ENCODE peak calls at places on chromosomes 12 and 14, in nine cellular contexts. R is frontal cortex, V is GM12865, N is HCEC 1CT, E is HT1080, A is neuronal stem cell, Q is T follicular helper cell, G is HFFc6, M is A673. U is an unnamed sample.

GRCh38 chr12:27762757-27763156 is 17.3 kb upstream of the KLHL42 start:
- DNase-seq in R (no peak), V (peak; percentile 30), N (no peak), E (no peak), A (no peak), Q (no peak), G (no peak), M (no peak), U (no peak)

GRCh38 chr14:61438860-61439765 is 117.7 kb downstream of the PRKCH start:
- DNase-seq in R (peak; percentile 13), V (peak; percentile 89), N (peak; percentile 40), E (peak; percentile 52), A (peak; percentile 12), Q (no peak), G (peak; percentile 55), M (peak; percentile 87), U (peak; percentile 74)

GRCh38 chr12:9509464-9510166 is 98.1 kb downstream of the KLRB1 start:
- DNase-seq in R (no peak), V (no peak), N (no peak), E (peak; percentile 43), A (no peak), Q (no peak), G (no peak), M (peak; percentile 0), U (peak; percentile 74)

GRCh38 chr14:104085032-104085888 is at the start of gene ASPG:
- DNase-seq in R (peak; percentile 74), V (no peak), N (no peak), E (no peak), A (no peak), Q (no peak), G (no peak), M (no peak), U (peak; percentile 92)

GRCh38 chr14:97159124-97159523 is 361.9 kb downstream of the VRK1 start:
- DNase-seq in R (no peak), V (no peak), N (no peak), E (no peak), A (no peak), Q (no peak), G (no peak), M (no peak), U (no peak)

GRCh38 chr12:27468241-27468640 is 21.7 kb downstream of the SMCO2 start:
- DNase-seq in R (no peak), V (no peak), N (no peak), E (no peak), A (no peak), Q (no peak), G (no peak), M (no peak), U (no peak)

GRCh38 chr12:13039557-13039956 is 4.6 kb upstream of the FAM234B start:
- DNase-seq in R (no peak), V (no peak), N (no peak), E (no peak), A (no peak), Q (no peak), G (no peak), M (no peak), U (no peak)

GRCh38 chr12:2532647-2533435 is 261.9 kb upstream of the FKBP4 start:
- DNase-seq in R (no peak), V (no peak), N (no peak), E (no peak), A (no peak), Q (no peak), G (no peak), M (no peak), U (no peak)

GRCh38 chr14:33165144-33165925 is 226.7 kb downstream of the NPAS3 start:
- DNase-seq in R (no peak), V (no peak), N (no peak), E (no peak), A (peak; percentile 12), Q (no peak), G (peak; percentile 20), M (peak; percentile 90), U (peak; percentile 26)

GRCh38 chr14:77131206-77131605 is 10.4 kb downstream of the ZDHHC22 start:
- DNase-seq in R (no peak), V (no peak), N (no peak), E (no peak), A (no peak), Q (no peak), G (no peak), M (no peak), U (no peak)

GRCh38 chr12:8692573-8692972 is 5.2 kb upstream of the RIMKLB start:
- DNase-seq in R (peak; percentile 67), V (no peak), N (no peak), E (peak; percentile 23), A (peak; percentile 55), Q (no peak), G (peak; percentile 12), M (peak; percentile 37), U (peak; percentile 93)

GRCh38 chr12:132416827-132417226 is 73.1 kb upstream of the FBRSL1 start:
- DNase-seq in R (no peak), V (no peak), N (no peak), E (no peak), A (no peak), Q (no peak), G (no peak), M (no peak), U (no peak)

GRCh38 chr12:40054554-40055226 is 51.2 kb downstream of the SLC2A13 start:
- DNase-seq in R (no peak), V (no peak), N (peak; percentile 91), E (peak; percentile 22), A (no peak), Q (no peak), G (peak; percentile 3), M (peak; percentile 60), U (peak; percentile 73)

GRCh38 chr14:99081156-99081765 is 190.7 kb downstream of the BCL11B start:
- DNase-seq in R (no peak), V (no peak), N (no peak), E (no peak), A (no peak), Q (no peak), G (no peak), M (no peak), U (no peak)

GRCh38 chr14:64549805-64550538 is at the start of gene PPP1R36:
- DNase-seq in R (peak; percentile 50), V (peak; percentile 22), N (no peak), E (no peak), A (no peak), Q (no peak), G (no peak), M (peak; percentile 57), U (peak; percentile 78)

GRCh38 chr14:33488547-33488946 is 462.3 kb downstream of the EGLN3 start:
- DNase-seq in R (no peak), V (no peak), N (no peak), E (no peak), A (no peak), Q (no peak), G (no peak), M (no peak), U (no peak)

GRCh38 chr12:65565601-65566560 is 258.4 kb upstream of the HMGA2 start:
- DNase-seq in R (no peak), V (no peak), N (peak; percentile 97), E (peak; percentile 86), A (no peak), Q (no peak), G (peak; percentile 96), M (no peak), U (peak; percentile 61)

GRCh38 chr12:57615637-57616036 is 4.4 kb downstream of the ARHGEF25 start:
- DNase-seq in R (no peak), V (no peak), N (no peak), E (no peak), A (no peak), Q (no peak), G (no peak), M (no peak), U (no peak)

GRCh38 chr12:9378430-9378835 is 170.2 kb upstream of the PZP start:
- DNase-seq in R (no peak), V (no peak), N (no peak), E (peak; percentile 37), A (no peak), Q (no peak), G (no peak), M (peak; percentile 21), U (no peak)

GRCh38 chr12:45918818-45919217 is 71.6 kb downstream of the SCAF11 start:
- DNase-seq in R (no peak), V (no peak), N (peak; percentile 13), E (no peak), A (no peak), Q (no peak), G (no peak), M (no peak), U (no peak)

GRCh38 chr14:92866181-92866752 is 56.7 kb upstream of the CHGA start:
- DNase-seq in R (no peak), V (no peak), N (no peak), E (peak; percentile 62), A (no peak), Q (no peak), G (no peak), M (no peak), U (no peak)

GRCh38 chr14:92352158-92352985 is 29.4 kb downstream of the SLC24A4 start:
- DNase-seq in R (no peak), V (peak; percentile 71), N (peak; percentile 23), E (peak; percentile 41), A (peak; percentile 47), Q (no peak), G (no peak), M (peak; percentile 50), U (no peak)

GRCh38 chr12:122995503-122996187 is 15.2 kb downstream of the ARL6IP4 start:
- DNase-seq in R (peak; percentile 45), V (no peak), N (no peak), E (no peak), A (no peak), Q (no peak), G (no peak), M (no peak), U (peak; percentile 73)

GRCh38 chr12:87779858-87780498 is 249.2 kb downstream of the C12orf50 start:
- DNase-seq in R (no peak), V (no peak), N (no peak), E (peak; percentile 31), A (no peak), Q (no peak), G (no peak), M (peak; percentile 10), U (no peak)

GRCh38 chr14:54211562-54212308 is 185.1 kb upstream of the CDKN3 start:
- DNase-seq in R (no peak), V (no peak), N (peak; percentile 86), E (peak; percentile 93), A (no peak), Q (no peak), G (peak; percentile 85), M (peak; percentile 15), U (peak; percentile 75)

GRCh38 chr12:46659032-46659703 is 166.6 kb downstream of the SLC38A4 start:
- DNase-seq in R (no peak), V (no peak), N (no peak), E (no peak), A (peak; percentile 47), Q (no peak), G (no peak), M (peak; percentile 46), U (no peak)

GRCh38 chr12:96103067-96103650 is 67.8 kb upstream of the LTA4H start:
- DNase-seq in R (no peak), V (no peak), N (no peak), E (no peak), A (no peak), Q (no peak), G (no peak), M (no peak), U (peak; percentile 34)

GRCh38 chr14:100537701-100538565 is 49.3 kb downstream of the BEGAIN start:
- DNase-seq in R (peak; percentile 83), V (no peak), N (no peak), E (no peak), A (no peak), Q (no peak), G (no peak), M (no peak), U (peak; percentile 98)

GRCh38 chr12:65715976-65716375 is 108.3 kb upstream of the HMGA2 start:
- DNase-seq in R (no peak), V (no peak), N (no peak), E (no peak), A (no peak), Q (no peak), G (no peak), M (no peak), U (no peak)

GRCh38 chr14:88825078-88825458 is 617 bp downstream of the TTC8 start:
- DNase-seq in R (no peak), V (no peak), N (no peak), E (no peak), A (no peak), Q (no peak), G (no peak), M (no peak), U (peak; percentile 56)

U was measured in osteoblast.